ENCODE peak calls at places on chromosome 17, in nine cellular contexts. K, O, P, G, E, R, J, N and M are unnamed samples.

GRCh38 chr17:145671-146541 is 8.5 kb downstream of the SCGB1C2 start:
- DNase-seq in P (no peak), J (peak; percentile 3), N (no peak), G (no peak), R (peak; percentile 57), K (no peak), O (no peak), E (peak; percentile 61), M (no peak)

GRCh38 chr17:73630531-73630930 is 13.7 kb downstream of the SDK2 start:
- DNase-seq in G (no peak), P (no peak), K (no peak), R (no peak), J (no peak), O (no peak), N (no peak), E (peak; percentile 68), M (no peak)

GRCh38 chr17:74512624-74513084 is 18.6 kb downstream of the CD300LB start:
- DNase-seq in P (no peak), K (peak; percentile 18), G (peak; percentile 30), J (no peak), E (no peak), N (peak; percentile 85), R (no peak), O (no peak), M (peak; percentile 27)

GRCh38 chr17:75142236-75142971 is 10.9 kb upstream of the NT5C start:
- DNase-seq in J (no peak), P (no peak), G (no peak), O (no peak), R (no peak), N (no peak), K (no peak), E (no peak), M (no peak)

GRCh38 chr17:46117117-46117516 is 76.1 kb downstream of the KANSL1 start:
- DNase-seq in J (no peak), O (no peak), R (no peak), E (no peak), K (no peak), N (no peak), P (no peak), G (no peak), M (no peak)

GRCh38 chr17:44417553-44417952 is 28.1 kb upstream of the ITGA2B start:
- DNase-seq in R (no peak), J (no peak), G (no peak), P (peak; percentile 57), E (no peak), O (no peak), N (peak; percentile 95), K (peak; percentile 95), M (peak; percentile 61)

GRCh38 chr17:45345554-45346254 is 28.9 kb upstream of the MAP3K14 start:
- DNase-seq in K (no peak), J (peak; percentile 35), E (peak; percentile 56), R (peak; percentile 65), G (peak; percentile 35), N (peak; percentile 66), P (peak; percentile 92), O (no peak), M (peak; percentile 95)

GRCh38 chr17:17545031-17545820 is 46.3 kb downstream of the PEMT start:
- DNase-seq in J (no peak), G (no peak), N (peak; percentile 55), E (no peak), R (peak; percentile 88), K (peak; percentile 2), O (no peak), P (no peak), M (peak; percentile 71)

GRCh38 chr17:57714660-57715059 is 30.4 kb downstream of the CCDC182 start:
- DNase-seq in O (no peak), G (no peak), J (no peak), N (no peak), P (no peak), E (no peak), R (peak; percentile 61), K (no peak), M (no peak)

GRCh38 chr17:15651001-15651582 is 31.6 kb upstream of the FBXW10B start:
- DNase-seq in N (no peak), G (no peak), J (peak; percentile 14), P (no peak), O (no peak), E (peak; percentile 69), K (no peak), R (peak; percentile 71), M (no peak)

GRCh38 chr17:42608692-42609181 is 437 bp downstream of the RETREG3 start:
- DNase-seq in P (no peak), G (no peak), O (peak; percentile 63), R (peak; percentile 66), N (no peak), K (no peak), J (no peak), E (no peak), M (no peak)

GRCh38 chr17:42999003-42999525 is 845 bp downstream of the RPL27 start:
- DNase-seq in K (no peak), N (no peak), O (no peak), G (no peak), E (no peak), J (no peak), R (no peak), P (no peak), M (no peak)

GRCh38 chr17:10109146-10109545 is 89.3 kb downstream of the GAS7 start:
- DNase-seq in G (no peak), J (no peak), K (no peak), N (no peak), E (no peak), P (no peak), R (no peak), O (no peak), M (no peak)

GRCh38 chr17:45783593-45784292 is 377 bp upstream of the CRHR1 start:
- DNase-seq in R (no peak), J (peak; percentile 17), O (no peak), E (no peak), P (no peak), K (no peak), N (no peak), G (no peak), M (peak; percentile 41)

GRCh38 chr17:7561028-7561575 is 617 bp upstream of the SENP3 start:
- DNase-seq in G (peak; percentile 93), P (peak; percentile 86), E (peak; percentile 98), J (peak; percentile 92), N (peak; percentile 53), R (peak; percentile 96), K (peak; percentile 87), O (peak; percentile 82), M (peak; percentile 89)

GRCh38 chr17:45730192-45730591 is 53.9 kb upstream of the CRHR1 start:
- DNase-seq in R (no peak), K (no peak), G (no peak), N (no peak), O (no peak), J (no peak), P (no peak), E (no peak), M (no peak)

GRCh38 chr17:386145-386876 is 33.7 kb upstream of the RPH3AL start:
- DNase-seq in K (peak; percentile 24), J (peak; percentile 77), E (peak; percentile 83), P (peak; percentile 34), G (peak; percentile 49), R (peak; percentile 92), O (peak; percentile 46), N (no peak), M (peak; percentile 48)

GRCh38 chr17:70276931-70277330 is 107.6 kb downstream of the KCNJ2 start:
- DNase-seq in J (no peak), E (no peak), G (no peak), O (no peak), K (no peak), N (peak; percentile 44), P (no peak), R (no peak), M (no peak)

GRCh38 chr17:28180449-28180848 is 138.0 kb downstream of the NLK start:
- DNase-seq in E (no peak), G (no peak), R (no peak), N (peak; percentile 39), O (no peak), P (no peak), K (peak; percentile 5), J (no peak), M (no peak)

GRCh38 chr17:19975601-19976000 is 2.0 kb downstream of the AKAP10 start:
- DNase-seq in P (no peak), O (no peak), N (no peak), K (no peak), E (no peak), J (no peak), R (no peak), G (no peak), M (no peak)

GRCh38 chr17:75661531-75661930 is 5.4 kb downstream of the RECQL5 start:
- DNase-seq in P (no peak), K (no peak), E (no peak), O (no peak), G (no peak), J (no peak), N (no peak), R (no peak), M (no peak)

GRCh38 chr17:74268554-74268953 is 5.5 kb upstream of the DNAI2 start:
- DNase-seq in N (no peak), R (no peak), J (no peak), E (no peak), G (no peak), O (no peak), P (no peak), K (no peak), M (no peak)

GRCh38 chr17:61209099-61209439 is 190.6 kb upstream of the TBX2 start:
- DNase-seq in O (no peak), G (no peak), N (no peak), J (no peak), R (no peak), E (no peak), P (no peak), K (no peak), M (no peak)
- H3K27ac ChIP-seq in O (no peak overlapping the region), G (peak overlapping the region; percentile 49), N (no peak overlapping the region), J (peak overlapping the region; percentile 60), R (no peak overlapping the region), E (no peak overlapping the region), P (no peak overlapping the region), K (no peak overlapping the region), M (no peak overlapping the region)

DNA sequence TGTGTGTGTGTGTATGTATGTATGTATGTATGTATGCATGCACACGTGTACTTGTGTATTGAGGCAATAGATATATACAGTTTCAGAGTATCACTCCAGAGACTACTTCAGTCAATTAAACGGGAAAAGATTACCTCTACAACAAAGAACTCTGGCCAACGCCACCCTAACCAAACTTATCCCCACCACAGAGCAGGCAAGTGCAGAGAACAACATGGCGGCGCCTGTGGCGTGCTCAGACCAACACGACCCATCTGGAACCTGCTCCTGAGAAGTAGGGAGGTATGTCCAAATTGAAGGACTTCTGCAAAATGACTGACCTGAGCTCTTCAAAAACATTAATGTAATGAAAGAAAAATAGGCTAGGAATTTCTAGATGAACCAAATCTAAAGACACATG is 12.4 kb downstream of the USP22 start:
- DNase-seq in N (no peak), O (no peak), G (no peak), P (no peak), J (no peak), K (no peak), R (no peak), E (no peak), M (no peak)
- H3K4me1 ChIP-seq in N (peaks cover 52% of the 10 kb centered on the region), O (peaks cover 57% of the 10 kb centered on the region), G (peaks cover 79% of the 10 kb centered on the region), P (peaks cover 13% of the 10 kb centered on the region), J (peaks cover 72% of the 10 kb centered on the region), K (peaks cover 43% of the 10 kb centered on the region), R (peaks cover 25% of the 10 kb centered on the region), E (peaks cover 85% of the 10 kb centered on the region), M (peaks cover 44% of the 10 kb centered on the region)

GRCh38 chr17:41520821-41521521 is 2.3 kb upstream of the KRT15 start:
- DNase-seq in K (peak; percentile 66), N (no peak), R (no peak), E (no peak), J (no peak), O (no peak), P (no peak), G (no peak), M (no peak)
- H3K27ac ChIP-seq in K (peak overlapping the region; percentile 94), N (peak overlapping the region; percentile 41), R (no peak overlapping the region), E (no peak overlapping the region), J (no peak overlapping the region), O (no peak overlapping the region), P (peak overlapping the region; percentile 80), G (no peak overlapping the region), M (no peak overlapping the region)

GRCh38 chr17:78475211-78475610 is 96.8 kb downstream of the PGS1 start:
- DNase-seq in O (no peak), P (no peak), J (no peak), N (no peak), R (no peak), K (no peak), E (no peak), G (no peak), M (no peak)
- H3K4me1 ChIP-seq in O (no peaks in the 10 kb centered on the region), P (no peaks in the 10 kb centered on the region), J (no peaks in the 10 kb centered on the region), N (no peaks in the 10 kb centered on the region), R (no peaks in the 10 kb centered on the region), K (no peaks in the 10 kb centered on the region), E (peaks cover 10% of the 10 kb centered on the region), G (no peaks in the 10 kb centered on the region), M (no peaks in the 10 kb centered on the region)